ENCODE peak calls at places on chromosome 5, in eight cellular contexts. T is A549; G is GM12865; K is cardiac fibroblast; Q is CD4-positive, alpha-beta memory T cell; M is SJSA1; X is GM23248; H is aorta. U is an unnamed sample.

GRCh38 chr5:84393969-84394368 is 9.3 kb upstream of the EDIL3 start:
- DNase-seq in H (peak), X (peak), Q (no peak), M (peak), T (no peak), G (no peak), K (peak), U (no peak)

GRCh38 chr5:6483880-6484382 is 35.3 kb downstream of the UBE2QL1 start:
- DNase-seq in M (no peak), G (peak), T (no peak), K (no peak), Q (no peak), X (no peak), H (no peak), U (no peak)

GRCh38 chr5:61327761-61328753 is 4.0 kb upstream of the ZSWIM6 start:
- DNase-seq in K (peak), T (peak), Q (no peak), X (peak), M (peak), H (no peak), G (peak), U (no peak)

GRCh38 chr5:65928341-65928752 is 2.0 kb downstream of the ERBIN start:
- DNase-seq in T (no peak), K (peak), M (peak), G (no peak), X (peak), H (no peak), Q (no peak), U (no peak)

GRCh38 chr5:62689599-62690368 is 111.2 kb downstream of the LRRC70 start:
- DNase-seq in G (peak), M (no peak), K (peak), H (no peak), X (peak), Q (no peak), T (no peak), U (no peak)

GRCh38 chr5:172820046-172820767 is 13.8 kb upstream of the ERGIC1 start:
- DNase-seq in Q (no peak), G (no peak), H (no peak), M (peak), X (peak), K (peak), T (no peak), U (no peak)

GRCh38 chr5:177300236-177300880 is 3.2 kb downstream of the RAB24 start:
- DNase-seq in H (peak), M (peak), X (peak), T (no peak), Q (peak), G (peak), K (peak), U (no peak)

GRCh38 chr5:10859393-10860195 is 98.6 kb upstream of the DAP start:
- DNase-seq in Q (no peak), K (no peak), H (no peak), X (no peak), M (no peak), G (no peak), T (no peak), U (no peak)

GRCh38 chr5:10145922-10146321 is 103.8 kb downstream of the ATPSCKMT start:
- DNase-seq in X (peak), G (peak), T (peak), M (peak), Q (no peak), K (peak), H (no peak), U (no peak)

DNA sequence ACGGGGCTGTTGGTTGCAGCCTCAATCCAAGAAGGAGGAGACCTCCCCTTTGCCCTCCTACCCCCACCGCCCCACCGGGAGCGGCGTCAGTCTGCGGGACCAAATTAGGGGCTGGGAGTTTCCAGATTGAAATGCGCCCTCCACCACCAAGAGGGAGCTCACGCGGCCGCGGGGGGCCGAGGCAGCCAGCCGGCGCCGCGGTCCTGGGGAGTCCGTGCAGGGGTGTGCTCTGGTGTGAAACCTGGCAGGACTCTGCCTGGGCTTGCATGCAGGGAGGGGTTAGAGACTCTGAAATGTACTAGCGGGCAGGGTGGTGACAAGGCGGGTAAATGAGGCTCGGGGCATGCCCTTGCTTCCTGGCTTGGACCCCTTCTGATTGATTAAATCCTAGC is 989 bp upstream of the FBN2 start:
- DNase-seq in Q (no peak), X (peak), G (peak), M (peak), T (peak), H (no peak), K (peak), U (peak)
- H3K4me3 ChIP-seq in Q (no peak), X (peak), G (no peak), M (peak), T (peak), H (peak), K (peak), U (peak)

DNA sequence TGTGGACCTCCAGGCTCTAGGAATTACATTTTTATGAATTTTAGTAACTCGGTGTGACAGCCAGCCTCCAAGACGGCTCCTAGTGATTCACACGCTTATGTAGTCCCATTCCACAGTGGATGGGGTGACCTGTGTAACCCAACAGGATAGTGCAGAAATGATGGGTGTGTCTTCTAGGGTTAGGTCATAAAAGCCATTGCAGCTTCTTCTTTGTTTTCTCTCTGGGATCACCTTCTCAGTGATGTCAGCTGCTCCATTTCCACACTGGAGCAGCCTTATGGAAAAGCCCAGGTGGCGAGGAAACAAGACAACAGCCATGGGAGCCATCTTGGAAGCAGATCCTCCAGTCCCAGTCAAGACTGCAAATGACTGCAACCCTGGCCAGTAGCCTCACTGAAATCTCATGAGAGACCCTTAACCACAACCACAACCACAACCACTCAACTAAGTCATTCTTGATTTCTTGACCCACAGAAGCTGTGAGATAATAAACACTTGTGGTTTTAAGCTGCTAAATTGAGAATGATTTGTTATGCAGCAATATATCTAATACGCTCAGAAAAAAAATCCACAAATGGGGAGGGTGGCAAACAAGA is 5.1 kb upstream of the GNPDA1 start:
- DNase-seq in M (peak), G (peak), X (no peak), K (no peak), Q (no peak), T (no peak), H (no peak), U (no peak)
- H3K4me3 ChIP-seq in M (no peak), G (no peak), X (no peak), K (no peak), Q (no peak), T (no peak), H (no peak), U (no peak)

GRCh38 chr5:120683580-120683979 is 219.5 kb downstream of the PRR16 start:
- DNase-seq in H (no peak), G (no peak), T (no peak), M (no peak), X (peak), Q (no peak), K (no peak), U (no peak)

GRCh38 chr5:120684213-120684612 is 220.1 kb downstream of the PRR16 start:
- DNase-seq in Q (no peak), K (peak), M (peak), X (peak), G (no peak), T (no peak), H (no peak), U (no peak)

GRCh38 chr5:120690621-120691407 is 226.7 kb downstream of the PRR16 start:
- DNase-seq in G (no peak), K (no peak), Q (no peak), T (no peak), M (no peak), H (no peak), X (no peak), U (no peak)

GRCh38 chr5:120682851-120683250 is 218.8 kb downstream of the PRR16 start:
- DNase-seq in G (no peak), T (no peak), H (no peak), M (peak), Q (no peak), K (peak), X (peak), U (no peak)

GRCh38 chr5:120684749-120685415 is 220.8 kb downstream of the PRR16 start:
- DNase-seq in M (peak), X (peak), G (peak), K (peak), Q (no peak), T (no peak), H (no peak), U (peak)
- H3K4me3 ChIP-seq in M (no peak), X (no peak), G (no peak), K (no peak), Q (no peak), T (no peak), H (no peak), U (no peak)

GRCh38 chr5:43040287-43041098 is at the start of gene ANXA2R:
- DNase-seq in M (peak), K (peak), X (peak), G (peak), Q (peak), H (peak), T (peak), U (peak)

GRCh38 chr5:43039468-43040286 is 442 bp downstream of the ANXA2R start:
- DNase-seq in X (peak), H (peak), M (peak), K (peak), Q (peak), T (peak), G (peak), U (peak)

GRCh38 chr5:43041669-43042175 is 1.6 kb upstream of the ANXA2R start:
- DNase-seq in Q (no peak), M (peak), K (peak), X (peak), T (no peak), G (peak), H (peak), U (peak)

GRCh38 chr5:43042176-43042625 is 2.1 kb upstream of the ANXA2R start:
- DNase-seq in T (peak), Q (peak), G (peak), M (peak), H (peak), X (peak), K (peak), U (peak)

GRCh38 chr5:43041131-43041668 is 1.1 kb upstream of the ANXA2R start:
- DNase-seq in T (no peak), Q (peak), H (peak), G (peak), X (no peak), M (peak), K (no peak), U (peak)
- H3K4me3 ChIP-seq in T (peak), Q (peak), H (peak), G (peak), X (peak), M (peak), K (peak), U (peak)

DNA sequence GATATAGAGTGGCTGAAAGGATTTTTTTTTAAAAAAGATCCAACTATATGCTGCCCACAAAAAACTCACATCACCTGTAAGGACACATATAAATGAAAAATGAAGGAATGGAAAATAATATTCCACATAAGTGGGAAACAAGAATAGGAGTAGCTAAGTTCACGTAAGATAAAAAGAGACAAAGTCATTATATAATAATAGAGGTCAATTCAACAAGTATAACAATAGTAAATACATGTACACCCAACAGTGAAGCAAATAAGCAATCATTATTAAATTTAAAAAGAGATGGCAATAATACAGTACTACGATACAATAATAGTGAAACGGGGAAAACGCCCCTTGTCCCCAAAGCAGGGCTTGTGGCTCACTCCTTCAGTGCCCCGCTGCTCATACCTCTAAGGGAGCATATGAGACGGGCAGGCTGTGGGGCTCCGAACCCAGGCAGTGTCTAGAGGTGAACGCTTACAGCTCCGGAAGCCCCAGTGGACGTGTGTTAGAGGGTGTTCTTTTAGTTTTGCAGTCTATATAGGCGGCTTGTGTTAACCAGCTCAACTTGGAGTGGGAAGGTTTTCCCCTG is 12.5 kb upstream of the BTNL9 start:
- DNase-seq in M (no peak), X (no peak), K (no peak), Q (no peak), T (peak), H (no peak), G (no peak), U (no peak)
- H3K4me3 ChIP-seq in M (no peak), X (no peak), K (no peak), Q (no peak), T (peak), H (no peak), G (no peak), U (no peak)